ENCODE peak calls at places on chromosomes 1 and 21, in ten cellular contexts. E, L, X, H, U, A, P, T, V and F are unnamed samples.
A peak's percentile ranks its signal among the peaks of the same experiment; 100 is the strongest.

GRCh38 chr1:192474080-192474683 is 101.4 kb upstream of the RGS1 start:
- DNase-seq in E (no peak), L (no peak), X (peak; percentile 19), H (no peak), U (peak; percentile 41), A (peak; percentile 74), P (no peak), T (no peak), V (no peak), F (peak; percentile 69)

GRCh38 chr1:76433528-76433927 is 359.0 kb downstream of the ST6GALNAC3 start:
- DNase-seq in E (no peak), L (no peak), X (no peak), H (no peak), U (no peak), A (no peak), P (peak; percentile 11), T (no peak), V (no peak), F (no peak)

GRCh38 chr1:210024996-210025395 is 87.0 kb downstream of the SYT14 start:
- DNase-seq in E (no peak), L (no peak), X (no peak), H (no peak), U (no peak), A (no peak), P (no peak), T (no peak), V (peak; percentile 40), F (no peak)

GRCh38 chr1:151055581-151055980 is 3.8 kb downstream of the CDC42SE1 start:
- DNase-seq in E (no peak), L (no peak), X (no peak), H (no peak), U (no peak), A (no peak), P (no peak), T (no peak), V (no peak), F (no peak)

GRCh38 chr21:16072692-16073091 is 342.9 kb downstream of the USP25 start:
- DNase-seq in E (no peak), L (no peak), X (no peak), H (no peak), U (no peak), A (no peak), P (no peak), T (no peak), V (no peak), F (peak; percentile 62)

GRCh38 chr1:119475866-119476439 is 31.1 kb upstream of the HSD3B1 start:
- DNase-seq in E (no peak), L (no peak), X (peak; percentile 40), H (peak; percentile 76), U (peak; percentile 53), A (peak; percentile 64), P (no peak), T (peak; percentile 30), V (peak; percentile 88), F (peak; percentile 83)

GRCh38 chr1:9406111-9406510 is 113.4 kb downstream of the SPSB1 start:
- DNase-seq in E (no peak), L (no peak), X (no peak), H (no peak), U (no peak), A (no peak), P (no peak), T (no peak), V (no peak), F (no peak)

GRCh38 chr1:246768403-246769020 is 44.3 kb downstream of the SCCPDH start:
- DNase-seq in E (no peak), L (no peak), X (no peak), H (no peak), U (no peak), A (no peak), P (no peak), T (no peak), V (no peak), F (no peak)

GRCh38 chr21:17343055-17343454 is 169.8 kb upstream of the CXADR start:
- DNase-seq in E (no peak), L (no peak), X (no peak), H (no peak), U (no peak), A (peak; percentile 35), P (peak; percentile 3), T (no peak), V (no peak), F (peak; percentile 14)

GRCh38 chr1:32044246-32044645 is 28.5 kb upstream of the TMEM39B start:
- DNase-seq in E (no peak), L (no peak), X (no peak), H (no peak), U (no peak), A (no peak), P (no peak), T (no peak), V (no peak), F (no peak)

GRCh38 chr1:11952455-11953109 is 18.1 kb downstream of the PLOD1 start:
- DNase-seq in E (no peak), L (no peak), X (no peak), H (no peak), U (no peak), A (no peak), P (no peak), T (no peak), V (no peak), F (no peak)

GRCh38 chr21:36702622-36702968 is 3.7 kb downstream of the SIM2 start:
- DNase-seq in E (no peak), L (no peak), X (no peak), H (no peak), U (no peak), A (no peak), P (no peak), T (no peak), V (no peak), F (no peak)

GRCh38 chr21:27572681-27573080 is 605.8 kb upstream of the ADAMTS5 start:
- DNase-seq in E (no peak), L (no peak), X (no peak), H (no peak), U (no peak), A (no peak), P (no peak), T (no peak), V (no peak), F (no peak)

GRCh38 chr1:13702425-13703127 is 2.6 kb downstream of the PRDM2 start:
- DNase-seq in E (peak; percentile 24), L (no peak), X (peak; percentile 56), H (no peak), U (peak; percentile 84), A (no peak), P (no peak), T (no peak), V (no peak), F (no peak)

GRCh38 chr1:155070721-155071556 is 7.4 kb downstream of the EFNA4 start:
- DNase-seq in E (peak; percentile 69), L (peak; percentile 84), X (peak; percentile 83), H (no peak), U (peak; percentile 81), A (peak; percentile 83), P (peak; percentile 88), T (no peak), V (peak; percentile 94), F (peak; percentile 94)

GRCh38 chr1:182603646-182604127 is 502 bp downstream of the RGS16 start:
- DNase-seq in E (no peak), L (no peak), X (no peak), H (no peak), U (no peak), A (no peak), P (no peak), T (no peak), V (no peak), F (peak; percentile 40)

GRCh38 chr1:109617291-109617801 is 2.1 kb downstream of the GNAT2 start:
- DNase-seq in E (no peak), L (no peak), X (no peak), H (peak; percentile 37), U (no peak), A (no peak), P (no peak), T (no peak), V (no peak), F (peak; percentile 63)

GRCh38 chr1:94772230-94772641 is 47.9 kb upstream of the SLC44A3 start:
- DNase-seq in E (no peak), L (no peak), X (no peak), H (no peak), U (no peak), A (no peak), P (no peak), T (no peak), V (no peak), F (peak; percentile 57)

GRCh38 chr21:28099296-28099695 is 893.4 kb downstream of the LTN1 start:
- DNase-seq in E (no peak), L (peak; percentile 59), X (no peak), H (no peak), U (no peak), A (no peak), P (no peak), T (no peak), V (no peak), F (peak; percentile 54)

GRCh38 chr1:246300653-246301549 is 206.2 kb downstream of the SMYD3 start:
- DNase-seq in E (no peak), L (no peak), X (no peak), H (no peak), U (no peak), A (no peak), P (no peak), T (no peak), V (no peak), F (no peak)

GRCh38 chr1:7752512-7753417 is 18.3 kb upstream of the VAMP3 start:
- DNase-seq in E (peak; percentile 25), L (peak; percentile 56), X (no peak), H (peak; percentile 58), U (no peak), A (peak; percentile 72), P (no peak), T (peak; percentile 41), V (peak; percentile 51), F (peak; percentile 85)

GRCh38 chr1:190138266-190138665 is 339.4 kb downstream of the BRINP3 start:
- DNase-seq in E (no peak), L (no peak), X (no peak), H (no peak), U (no peak), A (no peak), P (no peak), T (no peak), V (no peak), F (no peak)

GRCh38 chr1:118304722-118305344 is 119.8 kb upstream of the SPAG17 start:
- DNase-seq in E (no peak), L (no peak), X (no peak), H (no peak), U (no peak), A (no peak), P (no peak), T (no peak), V (no peak), F (no peak)

GRCh38 chr1:240282061-240282830 is 190.6 kb downstream of the FMN2 start:
- DNase-seq in E (no peak), L (no peak), X (no peak), H (no peak), U (no peak), A (no peak), P (no peak), T (no peak), V (no peak), F (no peak)

GRCh38 chr1:166988976-166989515 is at the start of gene MAEL:
- DNase-seq in E (no peak), L (no peak), X (no peak), H (no peak), U (no peak), A (no peak), P (no peak), T (no peak), V (peak; percentile 53), F (no peak)

GRCh38 chr1:94045465-94046056 is 75.4 kb downstream of the ABCA4 start:
- DNase-seq in E (peak; percentile 20), L (peak; percentile 86), X (no peak), H (peak; percentile 67), U (peak; percentile 44), A (peak; percentile 63), P (no peak), T (peak; percentile 82), V (peak; percentile 90), F (peak; percentile 94)

GRCh38 chr1:81237531-81238528 is 562.9 kb upstream of the ADGRL2 start:
- DNase-seq in E (no peak), L (no peak), X (no peak), H (no peak), U (no peak), A (no peak), P (no peak), T (no peak), V (no peak), F (no peak)

GRCh38 chr1:60857851-60858250 is 224.5 kb upstream of the NFIA start:
- DNase-seq in E (no peak), L (no peak), X (no peak), H (no peak), U (no peak), A (no peak), P (no peak), T (no peak), V (no peak), F (no peak)